ENCODE peak calls at places on chromosomes 4 and X, in five cellular contexts. G is K562, X is transverse colon, C is prostate gland, N is HCT116. I is an unnamed sample.

GRCh38 chr4:105808459-105809041 is 86.7 kb upstream of the NPNT start:
- DNase-seq in G (peak; percentile 4), X (no peak), C (peak; percentile 4), N (peak; percentile 7), I (no peak)

GRCh38 chrX:32116047-32116446 is 1044.2 kb upstream of the FTHL17 start:
- DNase-seq in G (peak; percentile 5), X (no peak), C (no peak), N (no peak), I (no peak)

GRCh38 chr4:181301735-181302380 is 941.3 kb upstream of the TENM3 start:
- DNase-seq in G (peak; percentile 45), X (peak; percentile 57), C (peak; percentile 5), N (peak; percentile 41), I (no peak)

GRCh38 chrX:17182317-17182716 is 192.7 kb upstream of the NHS start:
- DNase-seq in G (no peak), X (no peak), C (peak; percentile 24), N (no peak), I (no peak)

GRCh38 chrX:121733514-121733913 is 686.1 kb downstream of the GLUD2 start:
- DNase-seq in G (no peak), X (no peak), C (no peak), N (no peak), I (no peak)

GRCh38 chr4:159723341-159724048 is 620.6 kb downstream of the RAPGEF2 start:
- DNase-seq in G (no peak), X (no peak), C (no peak), N (no peak), I (no peak)

GRCh38 chr4:151226004-151226932 is 50.7 kb upstream of the PRSS48 start:
- DNase-seq in G (no peak), X (no peak), C (no peak), N (peak; percentile 24), I (no peak)

GRCh38 chrX:41240504-41240903 is 93.5 kb upstream of the DDX3X start:
- DNase-seq in G (no peak), X (no peak), C (no peak), N (no peak), I (no peak)

GRCh38 chr4:30953799-30954198 is 233.6 kb downstream of the PCDH7 start:
- DNase-seq in G (no peak), X (no peak), C (no peak), N (no peak), I (no peak)

GRCh38 chrX:151153086-151153485 is 23.3 kb upstream of the GPR50 start:
- DNase-seq in G (peak; percentile 11), X (no peak), C (no peak), N (no peak), I (no peak)

GRCh38 chr4:152478456-152479237 is 57.2 kb downstream of the FBXW7 start:
- DNase-seq in G (no peak), X (no peak), C (no peak), N (no peak), I (no peak)

GRCh38 chr4:89438102-89438831 is 130.7 kb upstream of the GPRIN3 start:
- DNase-seq in G (peak; percentile 50), X (peak; percentile 30), C (peak; percentile 9), N (peak; percentile 72), I (no peak)

GRCh38 chr4:144709793-144710525 is 64.0 kb downstream of the HHIP start:
- DNase-seq in G (no peak), X (peak; percentile 23), C (no peak), N (peak; percentile 81), I (no peak)

GRCh38 chr4:12633058-12633651 is 851.0 kb downstream of the RAB28 start:
- DNase-seq in G (peak; percentile 75), X (peak; percentile 85), C (peak; percentile 79), N (peak; percentile 79), I (peak; percentile 73)

GRCh38 chr4:129254526-129254925 is 158.6 kb downstream of the C4orf33 start:
- DNase-seq in G (no peak), X (no peak), C (no peak), N (no peak), I (no peak)

GRCh38 chrX:125004799-125005198 is 314.9 kb upstream of the TEX13C start:
- DNase-seq in G (peak; percentile 6), X (no peak), C (no peak), N (no peak), I (no peak)

GRCh38 chr4:47031011-47031678 is at the start of gene GABRB1:
- DNase-seq in G (no peak), X (peak; percentile 66), C (no peak), N (no peak), I (peak; percentile 69)

GRCh38 chr4:140330311-140330900 is 43.0 kb upstream of the SCOC start:
- DNase-seq in G (peak; percentile 29), X (no peak), C (no peak), N (peak; percentile 44), I (no peak)

GRCh38 chrX:57906790-57907189 is 3.5 kb downstream of the ZXDA start:
- DNase-seq in G (no peak), X (no peak), C (no peak), N (no peak), I (no peak)

GRCh38 chr4:7275490-7276154 is 83.3 kb downstream of the SORCS2 start:
- DNase-seq in G (no peak), X (no peak), C (no peak), N (no peak), I (no peak)

GRCh38 chr4:46211406-46211805 is 87.6 kb upstream of the GABRG1 start:
- DNase-seq in G (no peak), X (no peak), C (no peak), N (no peak), I (no peak)

GRCh38 chr4:35525192-35525978 is 718.9 kb downstream of the ARAP2 start:
- DNase-seq in G (no peak), X (no peak), C (no peak), N (no peak), I (no peak)

GRCh38 chr4:121072080-121072835 is at the start of gene NDNF:
- DNase-seq in G (no peak), X (peak; percentile 69), C (no peak), N (no peak), I (peak; percentile 78)

GRCh38 chr4:125658773-125659172 is 344.0 kb downstream of the FAT4 start:
- DNase-seq in G (no peak), X (no peak), C (no peak), N (no peak), I (no peak)
- TF ChIP-seq POLR2AphosphoS5 in G (no peak), X (no peak), C (no peak), N (no peak), I (no peak)

GRCh38 chr4:1661695-1662094 is 22.4 kb downstream of the FAM53A start:
- DNase-seq in G (peak; percentile 48), X (no peak), C (no peak), N (peak; percentile 48), I (no peak)
- TF ChIP-seq CTCF in G (peak; percentile 58), X (no peak), C (no peak), N (peak; percentile 56), I (no peak)

GRCh38 chr4:75940692-75941253 is at the start of gene NAAA:
- DNase-seq in G (peak; percentile 78), X (peak; percentile 93), C (peak; percentile 82), N (peak; percentile 51), I (peak; percentile 92)
- TF ChIP-seq POLR2A in G (peak; percentile 18), X (peak; percentile 58), C (peak; percentile 36), N (no peak), I (peak; percentile 10)

DNA sequence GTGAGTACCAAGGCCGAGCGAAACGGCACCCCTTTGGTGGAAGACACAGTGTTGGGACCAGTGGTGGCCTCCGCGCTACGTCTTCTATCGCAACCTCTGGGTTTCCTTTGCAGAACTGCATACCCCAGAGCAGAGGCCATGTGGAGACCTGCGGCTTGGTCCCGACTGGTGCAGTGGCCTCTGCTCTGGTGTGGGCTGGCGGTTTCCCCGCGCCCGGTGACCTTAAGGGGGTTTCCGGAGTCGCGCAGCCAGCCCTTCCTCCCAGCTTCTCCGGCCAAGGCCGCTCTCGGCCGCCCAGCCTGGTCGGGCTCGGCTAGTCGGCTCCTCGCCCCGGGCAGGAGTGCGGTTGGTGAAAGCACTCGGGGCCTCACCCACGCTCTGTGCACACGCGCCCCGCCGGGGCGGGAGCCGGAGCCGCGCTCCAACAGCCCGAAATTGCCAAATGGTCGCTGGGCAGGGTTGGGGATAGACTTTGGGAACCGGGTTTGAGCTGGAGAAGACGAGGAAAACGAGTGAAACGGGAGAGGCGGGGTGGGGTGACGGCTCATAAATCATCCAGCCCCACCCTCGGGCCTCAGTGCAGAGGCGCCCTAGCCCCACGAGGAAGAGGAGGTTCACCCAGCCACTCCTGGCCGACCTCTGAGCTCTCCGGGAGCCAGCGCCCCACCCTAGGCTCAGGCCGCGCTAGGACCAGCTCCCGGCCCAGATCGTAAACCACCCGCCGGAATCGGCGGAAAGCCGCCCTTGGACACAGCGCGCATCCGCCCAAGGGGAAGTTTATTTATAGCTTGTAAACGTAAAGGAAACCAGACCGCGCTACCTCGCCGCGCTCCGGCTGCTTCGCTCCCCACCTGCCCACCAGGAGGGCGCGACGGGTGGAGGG is 84.7 kb downstream of the BCOR start:
- DNase-seq in G (peak; percentile 80), X (peak; percentile 87), C (peak; percentile 70), N (no peak), I (peak; percentile 88)
- TF ChIP-seq POLR2AphosphoS5 in G (peak; percentile 31), X (no peak), C (peak; percentile 57), N (peak; percentile 19), I (peak; percentile 66)

GRCh38 chr4:74042681-74043080 is 4.2 kb upstream of the CXCL3 start:
- DNase-seq in G (peak; percentile 26), X (peak; percentile 43), C (no peak), N (no peak), I (no peak)
- TF ChIP-seq CTCF in G (no peak), X (no peak), C (no peak), N (peak; percentile 21), I (no peak)

GRCh38 chr4:86894465-86894864 is 2.2 kb upstream of the C4orf36 start:
- DNase-seq in G (peak; percentile 19), X (no peak), C (no peak), N (no peak), I (no peak)

GRCh38 chr4:86892639-86892965 is 380 bp upstream of the C4orf36 start:
- DNase-seq in G (no peak), X (no peak), C (no peak), N (no peak), I (no peak)

GRCh38 chr4:86895692-86896488 is 3.7 kb upstream of the C4orf36 start:
- DNase-seq in G (peak; percentile 72), X (no peak), C (peak; percentile 58), N (peak; percentile 61), I (no peak)

GRCh38 chr4:86893136-86893535 is 914 bp upstream of the C4orf36 start:
- DNase-seq in G (no peak), X (no peak), C (no peak), N (no peak), I (no peak)

DNA sequence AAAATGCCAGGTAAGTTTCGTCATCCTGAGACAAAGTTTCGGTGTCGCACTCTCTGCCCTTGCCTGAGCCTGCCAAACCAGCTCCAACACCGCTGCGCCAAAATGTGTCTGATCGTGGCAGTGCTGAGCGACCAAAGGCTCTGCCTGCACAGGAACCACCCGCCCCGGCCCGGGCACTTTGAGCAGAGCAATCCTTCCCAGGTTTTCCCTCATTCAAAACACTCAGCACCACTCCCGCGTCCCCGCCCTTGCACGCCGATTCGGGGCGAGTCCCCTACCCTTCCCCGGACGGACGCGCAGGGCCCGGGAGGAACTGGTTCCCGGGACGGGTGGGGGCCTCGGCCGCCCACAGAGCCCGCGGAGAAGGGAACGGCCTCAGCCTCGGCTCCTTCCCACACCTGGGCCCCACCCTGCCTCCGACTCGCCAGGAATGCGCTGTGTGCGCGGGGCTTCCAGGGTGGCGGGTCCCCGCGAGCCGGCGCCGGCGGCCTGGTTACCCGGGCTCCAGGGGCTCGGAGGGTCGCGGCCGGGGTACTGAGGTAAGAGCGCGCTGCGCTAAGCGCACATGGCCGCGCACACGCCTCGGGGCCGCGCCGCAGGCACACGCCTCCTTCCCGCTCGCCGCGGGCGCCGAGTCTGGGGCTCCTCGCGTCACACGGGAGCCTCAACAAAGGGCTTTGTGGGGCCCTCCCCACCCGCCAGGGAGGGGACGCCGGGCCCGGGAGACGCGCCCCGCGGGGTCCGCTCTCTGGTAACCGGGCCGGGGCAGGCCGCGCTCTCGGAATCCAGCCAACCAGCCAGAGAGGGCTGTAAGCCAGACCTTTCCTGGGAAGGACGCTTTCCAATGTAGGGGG is at the start of gene C4orf36:
- DNase-seq in G (peak; percentile 49), X (peak; percentile 78), C (peak; percentile 90), N (peak; percentile 66), I (peak; percentile 77)
- TF ChIP-seq POLR2A in G (no peak), X (no peak), C (peak; percentile 52), N (no peak), I (no peak)

I was measured in sigmoid colon.